ENCODE peak calls at places on chromosome 11, in four cellular contexts. Q is AG04450; W is CD8-positive, alpha-beta T cell; S is retinal pigment epithelial cell. D is an unnamed sample.

GRCh38 chr11:128492903-128493569 is 94.3 kb downstream of the ETS1 start:
- DNase-seq in S (no peak), Q (no peak), W (no peak), D (no peak)

GRCh38 chr11:6480299-6480914 is 724 bp downstream of the ARFIP2 start:
- DNase-seq in W (no peak), Q (no peak), S (no peak), D (no peak)

GRCh38 chr11:19092850-19093249 is 24.1 kb upstream of the ZDHHC13 start:
- DNase-seq in W (no peak), S (no peak), Q (no peak), D (no peak)

GRCh38 chr11:128483211-128483788 is 104.1 kb downstream of the ETS1 start:
- DNase-seq in W (no peak), Q (no peak), S (no peak), D (no peak)

GRCh38 chr11:2178906-2179494 is 7.4 kb upstream of the TH start:
- DNase-seq in Q (no peak), W (no peak), S (peak), D (no peak)

GRCh38 chr11:130721736-130722135 is 194.5 kb downstream of the SNX19 start:
- DNase-seq in W (no peak), Q (no peak), S (peak), D (no peak)

GRCh38 chr11:121449123-121449522 is 3.0 kb upstream of the SORL1 start:
- DNase-seq in S (no peak), Q (no peak), W (no peak), D (no peak)

GRCh38 chr11:95134491-95134890 is 44.8 kb downstream of the ENDOD1 start:
- DNase-seq in Q (no peak), W (no peak), S (no peak), D (no peak)

GRCh38 chr11:132804258-132804657 is 728.0 kb downstream of the OPCML start:
- DNase-seq in Q (no peak), W (no peak), S (no peak), D (no peak)

GRCh38 chr11:86550757-86551156 is 121.7 kb downstream of the ME3 start:
- DNase-seq in Q (no peak), W (no peak), S (no peak), D (no peak)

GRCh38 chr11:14973621-14974020 is 1.5 kb upstream of the CALCA start:
- DNase-seq in S (no peak), W (no peak), Q (no peak), D (no peak)

GRCh38 chr11:12235549-12235944 is 125.2 kb downstream of the MICAL2 start:
- DNase-seq in Q (no peak), W (no peak), S (no peak), D (no peak)

GRCh38 chr11:40722179-40722795 is 737.2 kb downstream of the LRRC4C start:
- DNase-seq in W (no peak), Q (no peak), S (no peak), D (no peak)

GRCh38 chr11:60699282-60699681 is at the start of gene MS4A8:
- DNase-seq in W (no peak), Q (no peak), S (no peak), D (no peak)

GRCh38 chr11:3069425-3069824 is 12.2 kb upstream of the CARS1 start:
- DNase-seq in Q (no peak), S (no peak), W (no peak), D (no peak)

GRCh38 chr11:64935634-64936081 is at the start of gene GPHA2:
- DNase-seq in S (no peak), Q (no peak), W (no peak), D (no peak)

GRCh38 chr11:126607776-126608625 is 252.5 kb downstream of the ST3GAL4 start:
- DNase-seq in Q (no peak), W (no peak), S (no peak), D (no peak)

GRCh38 chr11:78869293-78869692 is 294.6 kb upstream of the NARS2 start:
- DNase-seq in Q (no peak), S (no peak), W (no peak), D (no peak)

GRCh38 chr11:94151903-94152677 is 23.4 kb downstream of the PANX1 start:
- DNase-seq in S (no peak), Q (no peak), W (no peak), D (no peak)

GRCh38 chr11:87137711-87138110 is 100.0 kb downstream of the TMEM135 start:
- DNase-seq in Q (peak), S (no peak), W (no peak), D (no peak)

GRCh38 chr11:126538071-126538470 is 182.6 kb downstream of the ST3GAL4 start:
- DNase-seq in W (no peak), Q (no peak), S (no peak), D (no peak)

GRCh38 chr11:130677486-130678153 is 229.2 kb downstream of the ADAMTS15 start:
- DNase-seq in W (no peak), Q (peak), S (peak), D (no peak)

GRCh38 chr11:3165152-3165705 is at the start of gene OSBPL5:
- DNase-seq in Q (peak), W (no peak), S (no peak), D (peak)

GRCh38 chr11:81497202-81497804 is 1236.4 kb downstream of the FAM181B start:
- DNase-seq in W (no peak), Q (peak), S (no peak), D (no peak)

GRCh38 chr11:102530558-102530957 is at the start of gene MMP7:
- DNase-seq in S (peak), W (no peak), Q (peak), D (no peak)

GRCh38 chr11:15412054-15412453 is 297.3 kb downstream of the INSC start:
- DNase-seq in S (no peak), W (no peak), Q (no peak), D (no peak)

GRCh38 chr11:1939006-1939626 is 8.0 kb upstream of the MRPL23 start:
- DNase-seq in S (no peak), W (no peak), Q (no peak), D (no peak)

GRCh38 chr11:82194521-82194920 is 539.1 kb downstream of the FAM181B start:
- DNase-seq in Q (no peak), W (no peak), S (no peak), D (no peak)

GRCh38 chr11:33257160-33257896 is at the start of gene HIPK3:
- DNase-seq in S (no peak), Q (no peak), W (peak), D (peak)

GRCh38 chr11:120712014-120712413 is 200.5 kb downstream of the GRIK4 start:
- DNase-seq in Q (no peak), W (no peak), S (no peak), D (no peak)

DNA sequence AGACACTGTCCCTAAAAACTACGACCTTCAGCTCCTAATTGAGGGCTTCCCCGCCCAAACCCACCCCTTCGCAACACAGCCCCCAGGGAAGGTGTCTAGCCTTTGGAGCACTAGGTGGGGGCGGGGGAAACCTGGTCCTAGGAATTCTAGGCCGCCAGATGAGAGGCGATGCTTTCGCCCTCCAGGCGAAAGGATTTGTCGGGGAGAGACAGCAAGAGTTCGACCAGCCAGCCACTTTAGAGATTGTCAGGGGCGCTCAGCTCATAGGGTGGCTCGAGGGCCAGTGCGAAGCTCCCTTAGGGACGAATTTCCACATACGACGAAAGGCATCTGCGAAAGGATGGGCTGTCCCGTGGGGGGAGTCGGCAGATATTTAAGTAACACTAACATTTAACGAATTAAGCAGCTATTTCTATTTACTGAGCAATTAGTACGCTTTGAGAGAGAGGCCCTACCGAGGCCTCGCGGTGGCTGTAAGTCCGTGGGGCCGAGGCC is 5.3 kb downstream of the CD248 start:
- DNase-seq in S (no peak), Q (no peak), W (no peak), D (no peak)
- TF ChIP-seq CTCF in S (peak), Q (no peak), W (no peak), D (no peak)

GRCh38 chr11:68536706-68537105 is 76.2 kb downstream of the PPP6R3 start:
- DNase-seq in S (no peak), Q (no peak), W (no peak), D (no peak)

GRCh38 chr11:68535098-68535497 is 74.5 kb downstream of the PPP6R3 start:
- DNase-seq in Q (no peak), S (no peak), W (no peak), D (no peak)

GRCh38 chr11:68539370-68539769 is 78.8 kb downstream of the PPP6R3 start:
- DNase-seq in W (no peak), Q (no peak), S (no peak), D (no peak)

GRCh38 chr11:68541983-68542382 is 81.4 kb downstream of the PPP6R3 start:
- DNase-seq in Q (no peak), W (no peak), S (no peak), D (no peak)

DNA sequence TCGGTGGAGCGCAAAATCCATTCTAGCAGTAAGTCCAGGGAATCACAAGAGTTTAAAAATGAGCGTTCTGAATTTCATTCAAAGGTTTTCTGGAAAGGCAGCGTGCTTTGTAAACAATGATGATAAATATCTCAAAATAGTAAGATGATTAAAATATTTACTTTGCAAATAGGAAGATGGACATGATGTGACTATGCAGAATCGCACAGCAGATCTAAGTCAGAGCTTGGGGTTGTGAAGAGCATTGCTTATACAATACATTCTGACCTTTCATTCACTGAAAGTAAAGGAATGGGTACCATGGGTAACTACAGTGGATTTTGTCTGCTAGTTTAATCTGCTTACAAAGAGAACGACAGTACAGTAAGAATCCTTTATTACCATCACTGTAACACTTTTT is 77.5 kb downstream of the PPP6R3 start:
- DNase-seq in Q (no peak), W (no peak), S (no peak), D (no peak)
- H3K4me3 ChIP-seq in Q (no peak), W (no peak), S (no peak), D (no peak)

DNA sequence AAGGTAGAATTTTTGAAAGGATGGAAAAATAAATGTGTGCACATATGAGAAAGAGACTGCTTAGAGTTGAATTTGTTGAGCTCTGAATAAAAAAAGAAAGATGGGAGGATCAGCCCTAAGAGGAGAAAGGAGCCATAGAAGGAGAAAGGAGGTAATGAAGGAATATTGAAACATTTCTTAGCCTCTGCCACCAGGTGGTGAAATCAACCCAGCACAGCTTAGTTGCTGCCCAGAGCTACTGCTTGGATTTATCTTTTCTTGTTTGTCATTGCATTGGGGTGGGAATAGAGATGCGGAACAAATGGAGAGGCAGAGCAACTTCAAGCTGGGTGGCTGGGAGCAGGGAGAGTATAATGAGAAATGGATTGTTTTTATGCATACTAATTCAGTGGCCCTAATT is 80.4 kb downstream of the SERGEF start:
- DNase-seq in W (no peak), Q (no peak), S (no peak), D (no peak)
- TF ChIP-seq CTCF in W (no peak), Q (peak), S (peak), D (no peak)

GRCh38 chr11:16603245-16603644 is 135.2 kb upstream of the C11orf58 start:
- DNase-seq in W (no peak), Q (no peak), S (no peak), D (no peak)

GRCh38 chr11:16605440-16605970 is 132.9 kb upstream of the C11orf58 start:
- DNase-seq in Q (no peak), W (no peak), S (no peak), D (no peak)

GRCh38 chr11:16604784-16605439 is 133.5 kb upstream of the C11orf58 start:
- DNase-seq in Q (no peak), S (no peak), W (no peak), D (no peak)

GRCh38 chr11:16605971-16606783 is 132.3 kb upstream of the C11orf58 start:
- DNase-seq in S (peak), W (peak), Q (peak), D (peak)

DNA sequence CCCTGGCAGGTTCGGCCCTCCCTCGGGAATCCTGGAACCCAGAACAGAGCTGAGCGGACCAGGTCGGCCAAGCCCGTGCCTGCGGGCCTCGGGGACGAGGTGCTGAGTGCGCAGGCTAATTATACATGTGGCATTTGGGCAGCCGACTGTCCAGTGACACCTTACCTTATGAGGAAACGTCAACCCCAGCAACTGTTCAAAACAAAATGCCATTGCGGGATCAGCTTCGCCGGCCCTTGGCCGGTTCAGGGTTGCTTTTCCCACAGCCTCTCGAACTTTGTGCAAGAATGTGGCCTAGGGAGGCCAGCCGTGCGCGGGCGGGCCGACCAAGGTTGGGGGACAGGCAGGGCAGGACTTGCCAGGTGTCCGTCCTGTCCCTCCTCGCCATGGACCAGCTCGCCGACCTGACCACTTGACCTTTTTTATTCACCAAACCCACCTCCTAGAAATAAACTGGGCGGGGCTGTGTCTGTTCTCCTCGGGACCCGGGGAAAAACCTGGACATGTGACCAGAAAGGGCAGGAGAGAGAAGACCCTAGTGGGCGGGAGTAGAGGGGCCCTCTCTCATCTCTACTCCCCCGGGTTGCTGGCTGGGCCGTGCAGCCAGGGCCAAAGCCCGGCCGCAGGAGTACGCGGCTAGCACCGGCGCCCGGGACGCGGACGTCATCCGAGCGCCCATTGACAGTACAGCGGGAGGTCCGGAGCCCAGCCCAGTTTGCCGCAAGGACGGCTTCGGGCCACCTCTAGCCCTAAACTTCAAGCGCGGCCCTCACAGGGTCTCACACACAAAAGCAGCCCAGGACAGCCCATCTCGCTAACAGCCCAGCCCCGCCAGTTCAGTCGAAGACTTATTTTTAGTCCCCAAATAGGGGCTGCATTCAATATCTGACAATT is 134.3 kb upstream of the C11orf58 start:
- DNase-seq in Q (no peak), W (no peak), S (no peak), D (no peak)
- H3K4me3 ChIP-seq in Q (peak), W (peak), S (peak), D (peak)

GRCh38 chr11:68641880-68642279 is 42.5 kb upstream of the GAL start:
- DNase-seq in W (no peak), Q (no peak), S (no peak), D (no peak)

GRCh38 chr11:68646832-68647231 is 37.5 kb upstream of the GAL start:
- DNase-seq in S (no peak), Q (no peak), W (no peak), D (no peak)

GRCh38 chr11:68643576-68643975 is 40.8 kb upstream of the GAL start:
- DNase-seq in S (no peak), W (no peak), Q (no peak), D (no peak)
- TF ChIP-seq CTCF in S (no peak), W (no peak), Q (peak), D (no peak)

GRCh38 chr11:75777461-75778110 is 9.0 kb downstream of the DGAT2 start:
- DNase-seq in S (no peak), W (no peak), Q (no peak), D (no peak)

GRCh38 chr11:75781296-75781695 is 12.7 kb downstream of the DGAT2 start:
- DNase-seq in Q (no peak), S (no peak), W (no peak), D (no peak)

GRCh38 chr11:75780888-75781287 is 12.3 kb downstream of the DGAT2 start:
- DNase-seq in Q (no peak), S (no peak), W (no peak), D (no peak)

GRCh38 chr11:75779960-75780359 is 11.4 kb downstream of the DGAT2 start:
- DNase-seq in S (no peak), Q (no peak), W (no peak), D (peak)

GRCh38 chr11:75778962-75779361 is 10.4 kb downstream of the DGAT2 start:
- DNase-seq in W (no peak), Q (no peak), S (no peak), D (no peak)
- H3K4me3 ChIP-seq in W (no peak), Q (no peak), S (no peak), D (no peak)

GRCh38 chr11:77530879-77531278 is 57.0 kb upstream of the PAK1 start:
- DNase-seq in S (no peak), W (no peak), Q (no peak), D (no peak)
- TF ChIP-seq CTCF in S (no peak), W (no peak), Q (no peak), D (no peak)

DNA sequence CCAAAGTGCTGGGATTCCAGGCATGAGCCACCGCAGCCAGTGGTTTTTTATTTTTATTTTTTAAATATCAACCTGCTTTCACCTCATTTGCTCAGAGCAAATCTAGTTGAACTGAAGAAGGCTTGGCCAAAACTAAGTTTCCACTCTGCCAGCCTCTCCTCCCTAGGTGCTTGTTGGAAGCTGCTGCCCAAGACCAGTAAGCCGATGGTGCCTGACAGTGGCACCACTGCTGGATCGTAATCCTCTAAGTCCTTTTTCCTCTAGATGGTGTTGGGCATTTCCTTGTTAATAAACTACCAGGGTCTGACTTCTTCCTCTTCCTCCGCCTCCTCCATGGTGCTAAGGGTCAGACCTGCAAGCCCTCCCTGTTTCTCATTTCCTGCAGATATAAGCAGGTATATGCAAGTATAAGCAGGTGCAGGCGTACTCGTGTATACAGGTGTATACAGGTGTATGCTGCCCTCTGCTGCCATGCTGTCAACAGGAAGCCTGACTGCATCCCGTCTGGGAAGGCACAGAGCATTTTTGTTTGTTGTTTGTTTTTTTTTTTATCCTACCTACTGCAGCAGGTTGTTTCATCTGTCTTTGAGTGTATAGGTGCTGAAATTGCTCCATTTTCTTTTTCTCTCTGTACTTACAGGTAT is 1.6 kb downstream of the NADSYN1 start:
- DNase-seq in W (no peak), S (no peak), Q (no peak), D (peak)
- H3K4me3 ChIP-seq in W (no peak), S (no peak), Q (peak), D (peak)

D was measured in dorsolateral prefrontal cortex.